ENCODE peak calls at places on chromosomes 2 and 18, in nine cellular contexts. One of them, this sample, is unnamed.

GRCh38 chr18:31376477-31376876 is at the start of gene DSG4:
- DNase-seq in activated CD8-positive, alpha-beta T cell treated with anti-CD3 and anti-CD28 coated beads for 36 hours: no peak
- DNase-seq in stimulated activated CD4-positive, alpha-beta T cell treated with anti-CD3 and anti-CD28 coated beads, Interleukin-15, amount 100 ng/mL, for 48 hours: no peak
- DNase-seq in AG04449: no peak
- DNase-seq in endothelial cell: no peak
- DNase-seq in M059J: no peak
- DNase-seq in stimulated activated naive CD4-positive, alpha-beta T cell: no peak
- DNase-seq in stimulated activated CD8-positive, alpha-beta memory T cell treated with anti-CD3 and anti-CD28 coated beads, Interleukin-4, amount 100 ng/mL, for 1 hour: no peak
- DNase-seq in anterior cingulate cortex: no peak
- DNase-seq in this sample: no peak

GRCh38 chr2:23513245-23513880 is 128.4 kb downstream of the KLHL29 start:
- DNase-seq in activated CD8-positive, alpha-beta T cell treated with anti-CD3 and anti-CD28 coated beads for 36 hours: no peak
- DNase-seq in stimulated activated CD4-positive, alpha-beta T cell treated with anti-CD3 and anti-CD28 coated beads, Interleukin-15, amount 100 ng/mL, for 48 hours: no peak
- DNase-seq in AG04449: no peak
- DNase-seq in endothelial cell: no peak
- DNase-seq in M059J: no peak
- DNase-seq in stimulated activated naive CD4-positive, alpha-beta T cell: no peak
- DNase-seq in stimulated activated CD8-positive, alpha-beta memory T cell treated with anti-CD3 and anti-CD28 coated beads, Interleukin-4, amount 100 ng/mL, for 1 hour: no peak
- DNase-seq in anterior cingulate cortex: no peak
- DNase-seq in this sample: no peak

GRCh38 chr2:147331790-147332419 is 512.9 kb upstream of the ACVR2A start:
- DNase-seq in activated CD8-positive, alpha-beta T cell treated with anti-CD3 and anti-CD28 coated beads for 36 hours: peak; percentile 50
- DNase-seq in stimulated activated CD4-positive, alpha-beta T cell treated with anti-CD3 and anti-CD28 coated beads, Interleukin-15, amount 100 ng/mL, for 48 hours: peak; percentile 42
- DNase-seq in AG04449: no peak
- DNase-seq in endothelial cell: peak; percentile 53
- DNase-seq in M059J: peak; percentile 7
- DNase-seq in stimulated activated naive CD4-positive, alpha-beta T cell: no peak
- DNase-seq in stimulated activated CD8-positive, alpha-beta memory T cell treated with anti-CD3 and anti-CD28 coated beads, Interleukin-4, amount 100 ng/mL, for 1 hour: no peak
- DNase-seq in anterior cingulate cortex: no peak
- DNase-seq in this sample: peak; percentile 47

GRCh38 chr2:27807476-27807875 is 36.0 kb downstream of the MRPL33 start:
- DNase-seq in activated CD8-positive, alpha-beta T cell treated with anti-CD3 and anti-CD28 coated beads for 36 hours: peak; percentile 19
- DNase-seq in stimulated activated CD4-positive, alpha-beta T cell treated with anti-CD3 and anti-CD28 coated beads, Interleukin-15, amount 100 ng/mL, for 48 hours: no peak
- DNase-seq in AG04449: no peak
- DNase-seq in endothelial cell: peak; percentile 44
- DNase-seq in M059J: peak; percentile 74
- DNase-seq in stimulated activated naive CD4-positive, alpha-beta T cell: no peak
- DNase-seq in stimulated activated CD8-positive, alpha-beta memory T cell treated with anti-CD3 and anti-CD28 coated beads, Interleukin-4, amount 100 ng/mL, for 1 hour: no peak
- DNase-seq in anterior cingulate cortex: no peak
- DNase-seq in this sample: no peak

GRCh38 chr2:149451417-149452165 is 121.2 kb downstream of the LYPD6 start:
- DNase-seq in activated CD8-positive, alpha-beta T cell treated with anti-CD3 and anti-CD28 coated beads for 36 hours: no peak
- DNase-seq in stimulated activated CD4-positive, alpha-beta T cell treated with anti-CD3 and anti-CD28 coated beads, Interleukin-15, amount 100 ng/mL, for 48 hours: no peak
- DNase-seq in AG04449: no peak
- DNase-seq in endothelial cell: no peak
- DNase-seq in M059J: no peak
- DNase-seq in stimulated activated naive CD4-positive, alpha-beta T cell: no peak
- DNase-seq in stimulated activated CD8-positive, alpha-beta memory T cell treated with anti-CD3 and anti-CD28 coated beads, Interleukin-4, amount 100 ng/mL, for 1 hour: no peak
- DNase-seq in anterior cingulate cortex: no peak
- DNase-seq in this sample: no peak

GRCh38 chr2:108933691-108934117 is 55.3 kb downstream of the EDAR start:
- DNase-seq in activated CD8-positive, alpha-beta T cell treated with anti-CD3 and anti-CD28 coated beads for 36 hours: no peak
- DNase-seq in stimulated activated CD4-positive, alpha-beta T cell treated with anti-CD3 and anti-CD28 coated beads, Interleukin-15, amount 100 ng/mL, for 48 hours: no peak
- DNase-seq in AG04449: no peak
- DNase-seq in endothelial cell: no peak
- DNase-seq in M059J: no peak
- DNase-seq in stimulated activated naive CD4-positive, alpha-beta T cell: no peak
- DNase-seq in stimulated activated CD8-positive, alpha-beta memory T cell treated with anti-CD3 and anti-CD28 coated beads, Interleukin-4, amount 100 ng/mL, for 1 hour: no peak
- DNase-seq in anterior cingulate cortex: no peak
- DNase-seq in this sample: peak; percentile 77

GRCh38 chr2:219484343-219485200 is 14.1 kb upstream of the GMPPA start:
- DNase-seq in activated CD8-positive, alpha-beta T cell treated with anti-CD3 and anti-CD28 coated beads for 36 hours: no peak
- DNase-seq in stimulated activated CD4-positive, alpha-beta T cell treated with anti-CD3 and anti-CD28 coated beads, Interleukin-15, amount 100 ng/mL, for 48 hours: no peak
- DNase-seq in AG04449: no peak
- DNase-seq in endothelial cell: peak; percentile 26
- DNase-seq in M059J: no peak
- DNase-seq in stimulated activated naive CD4-positive, alpha-beta T cell: no peak
- DNase-seq in stimulated activated CD8-positive, alpha-beta memory T cell treated with anti-CD3 and anti-CD28 coated beads, Interleukin-4, amount 100 ng/mL, for 1 hour: no peak
- DNase-seq in anterior cingulate cortex: no peak
- DNase-seq in this sample: no peak

GRCh38 chr2:235024951-235025773 is 73.3 kb downstream of the SH3BP4 start:
- DNase-seq in activated CD8-positive, alpha-beta T cell treated with anti-CD3 and anti-CD28 coated beads for 36 hours: no peak
- DNase-seq in stimulated activated CD4-positive, alpha-beta T cell treated with anti-CD3 and anti-CD28 coated beads, Interleukin-15, amount 100 ng/mL, for 48 hours: no peak
- DNase-seq in AG04449: no peak
- DNase-seq in endothelial cell: no peak
- DNase-seq in M059J: no peak
- DNase-seq in stimulated activated naive CD4-positive, alpha-beta T cell: no peak
- DNase-seq in stimulated activated CD8-positive, alpha-beta memory T cell treated with anti-CD3 and anti-CD28 coated beads, Interleukin-4, amount 100 ng/mL, for 1 hour: no peak
- DNase-seq in anterior cingulate cortex: peak; percentile 19
- DNase-seq in this sample: no peak

GRCh38 chr2:60295591-60295962 is 257.9 kb downstream of the BCL11A start:
- DNase-seq in activated CD8-positive, alpha-beta T cell treated with anti-CD3 and anti-CD28 coated beads for 36 hours: no peak
- DNase-seq in stimulated activated CD4-positive, alpha-beta T cell treated with anti-CD3 and anti-CD28 coated beads, Interleukin-15, amount 100 ng/mL, for 48 hours: no peak
- DNase-seq in AG04449: no peak
- DNase-seq in endothelial cell: no peak
- DNase-seq in M059J: no peak
- DNase-seq in stimulated activated naive CD4-positive, alpha-beta T cell: no peak
- DNase-seq in stimulated activated CD8-positive, alpha-beta memory T cell treated with anti-CD3 and anti-CD28 coated beads, Interleukin-4, amount 100 ng/mL, for 1 hour: no peak
- DNase-seq in anterior cingulate cortex: no peak
- DNase-seq in this sample: no peak

GRCh38 chr2:102782916-102783315 is 21.1 kb downstream of the TMEM182 start:
- DNase-seq in activated CD8-positive, alpha-beta T cell treated with anti-CD3 and anti-CD28 coated beads for 36 hours: no peak
- DNase-seq in stimulated activated CD4-positive, alpha-beta T cell treated with anti-CD3 and anti-CD28 coated beads, Interleukin-15, amount 100 ng/mL, for 48 hours: no peak
- DNase-seq in AG04449: no peak
- DNase-seq in endothelial cell: no peak
- DNase-seq in M059J: no peak
- DNase-seq in stimulated activated naive CD4-positive, alpha-beta T cell: no peak
- DNase-seq in stimulated activated CD8-positive, alpha-beta memory T cell treated with anti-CD3 and anti-CD28 coated beads, Interleukin-4, amount 100 ng/mL, for 1 hour: no peak
- DNase-seq in anterior cingulate cortex: no peak
- DNase-seq in this sample: no peak

GRCh38 chr2:241892299-241893137 is 23.0 kb downstream of the RTP5 start:
- DNase-seq in activated CD8-positive, alpha-beta T cell treated with anti-CD3 and anti-CD28 coated beads for 36 hours: no peak
- DNase-seq in stimulated activated CD4-positive, alpha-beta T cell treated with anti-CD3 and anti-CD28 coated beads, Interleukin-15, amount 100 ng/mL, for 48 hours: no peak
- DNase-seq in AG04449: no peak
- DNase-seq in endothelial cell: no peak
- DNase-seq in M059J: no peak
- DNase-seq in stimulated activated naive CD4-positive, alpha-beta T cell: no peak
- DNase-seq in stimulated activated CD8-positive, alpha-beta memory T cell treated with anti-CD3 and anti-CD28 coated beads, Interleukin-4, amount 100 ng/mL, for 1 hour: no peak
- DNase-seq in anterior cingulate cortex: no peak
- DNase-seq in this sample: no peak

GRCh38 chr18:10304853-10305252 is 149.6 kb upstream of the APCDD1 start:
- DNase-seq in activated CD8-positive, alpha-beta T cell treated with anti-CD3 and anti-CD28 coated beads for 36 hours: no peak
- DNase-seq in stimulated activated CD4-positive, alpha-beta T cell treated with anti-CD3 and anti-CD28 coated beads, Interleukin-15, amount 100 ng/mL, for 48 hours: no peak
- DNase-seq in AG04449: no peak
- DNase-seq in endothelial cell: no peak
- DNase-seq in M059J: peak; percentile 46
- DNase-seq in stimulated activated naive CD4-positive, alpha-beta T cell: no peak
- DNase-seq in stimulated activated CD8-positive, alpha-beta memory T cell treated with anti-CD3 and anti-CD28 coated beads, Interleukin-4, amount 100 ng/mL, for 1 hour: no peak
- DNase-seq in anterior cingulate cortex: no peak
- DNase-seq in this sample: no peak

GRCh38 chr2:191051177-191051576 is 37.2 kb upstream of the STAT1 start:
- DNase-seq in activated CD8-positive, alpha-beta T cell treated with anti-CD3 and anti-CD28 coated beads for 36 hours: peak; percentile 31
- DNase-seq in stimulated activated CD4-positive, alpha-beta T cell treated with anti-CD3 and anti-CD28 coated beads, Interleukin-15, amount 100 ng/mL, for 48 hours: no peak
- DNase-seq in AG04449: no peak
- DNase-seq in endothelial cell: no peak
- DNase-seq in M059J: no peak
- DNase-seq in stimulated activated naive CD4-positive, alpha-beta T cell: no peak
- DNase-seq in stimulated activated CD8-positive, alpha-beta memory T cell treated with anti-CD3 and anti-CD28 coated beads, Interleukin-4, amount 100 ng/mL, for 1 hour: no peak
- DNase-seq in anterior cingulate cortex: no peak
- DNase-seq in this sample: no peak

GRCh38 chr2:206983156-206983875 is 44.0 kb downstream of the CPO start:
- DNase-seq in activated CD8-positive, alpha-beta T cell treated with anti-CD3 and anti-CD28 coated beads for 36 hours: no peak
- DNase-seq in stimulated activated CD4-positive, alpha-beta T cell treated with anti-CD3 and anti-CD28 coated beads, Interleukin-15, amount 100 ng/mL, for 48 hours: no peak
- DNase-seq in AG04449: no peak
- DNase-seq in endothelial cell: no peak
- DNase-seq in M059J: peak; percentile 78
- DNase-seq in stimulated activated naive CD4-positive, alpha-beta T cell: no peak
- DNase-seq in stimulated activated CD8-positive, alpha-beta memory T cell treated with anti-CD3 and anti-CD28 coated beads, Interleukin-4, amount 100 ng/mL, for 1 hour: no peak
- DNase-seq in anterior cingulate cortex: no peak
- DNase-seq in this sample: no peak

GRCh38 chr18:2920546-2921343 is 73.9 kb downstream of the EMILIN2 start:
- DNase-seq in activated CD8-positive, alpha-beta T cell treated with anti-CD3 and anti-CD28 coated beads for 36 hours: no peak
- DNase-seq in stimulated activated CD4-positive, alpha-beta T cell treated with anti-CD3 and anti-CD28 coated beads, Interleukin-15, amount 100 ng/mL, for 48 hours: no peak
- DNase-seq in AG04449: no peak
- DNase-seq in endothelial cell: no peak
- DNase-seq in M059J: no peak
- DNase-seq in stimulated activated naive CD4-positive, alpha-beta T cell: no peak
- DNase-seq in stimulated activated CD8-positive, alpha-beta memory T cell treated with anti-CD3 and anti-CD28 coated beads, Interleukin-4, amount 100 ng/mL, for 1 hour: no peak
- DNase-seq in anterior cingulate cortex: no peak
- DNase-seq in this sample: no peak

GRCh38 chr2:24269270-24269669 is 91.1 kb downstream of the ITSN2 start:
- DNase-seq in activated CD8-positive, alpha-beta T cell treated with anti-CD3 and anti-CD28 coated beads for 36 hours: no peak
- DNase-seq in stimulated activated CD4-positive, alpha-beta T cell treated with anti-CD3 and anti-CD28 coated beads, Interleukin-15, amount 100 ng/mL, for 48 hours: no peak
- DNase-seq in AG04449: no peak
- DNase-seq in endothelial cell: no peak
- DNase-seq in M059J: peak; percentile 37
- DNase-seq in stimulated activated naive CD4-positive, alpha-beta T cell: no peak
- DNase-seq in stimulated activated CD8-positive, alpha-beta memory T cell treated with anti-CD3 and anti-CD28 coated beads, Interleukin-4, amount 100 ng/mL, for 1 hour: no peak
- DNase-seq in anterior cingulate cortex: no peak
- DNase-seq in this sample: no peak

GRCh38 chr18:12239426-12239825 is 14.7 kb upstream of the CIDEA start:
- DNase-seq in activated CD8-positive, alpha-beta T cell treated with anti-CD3 and anti-CD28 coated beads for 36 hours: no peak
- DNase-seq in stimulated activated CD4-positive, alpha-beta T cell treated with anti-CD3 and anti-CD28 coated beads, Interleukin-15, amount 100 ng/mL, for 48 hours: no peak
- DNase-seq in AG04449: no peak
- DNase-seq in endothelial cell: no peak
- DNase-seq in M059J: peak; percentile 31
- DNase-seq in stimulated activated naive CD4-positive, alpha-beta T cell: no peak
- DNase-seq in stimulated activated CD8-positive, alpha-beta memory T cell treated with anti-CD3 and anti-CD28 coated beads, Interleukin-4, amount 100 ng/mL, for 1 hour: no peak
- DNase-seq in anterior cingulate cortex: no peak
- DNase-seq in this sample: no peak

GRCh38 chr2:49240608-49241007 is 86.3 kb upstream of the FSHR start:
- DNase-seq in activated CD8-positive, alpha-beta T cell treated with anti-CD3 and anti-CD28 coated beads for 36 hours: no peak
- DNase-seq in stimulated activated CD4-positive, alpha-beta T cell treated with anti-CD3 and anti-CD28 coated beads, Interleukin-15, amount 100 ng/mL, for 48 hours: no peak
- DNase-seq in AG04449: no peak
- DNase-seq in endothelial cell: no peak
- DNase-seq in M059J: peak; percentile 25
- DNase-seq in stimulated activated naive CD4-positive, alpha-beta T cell: no peak
- DNase-seq in stimulated activated CD8-positive, alpha-beta memory T cell treated with anti-CD3 and anti-CD28 coated beads, Interleukin-4, amount 100 ng/mL, for 1 hour: no peak
- DNase-seq in anterior cingulate cortex: no peak
- DNase-seq in this sample: no peak

GRCh38 chr18:39770399-39770798 is 2184.6 kb upstream of the PIK3C3 start:
- DNase-seq in activated CD8-positive, alpha-beta T cell treated with anti-CD3 and anti-CD28 coated beads for 36 hours: no peak
- DNase-seq in stimulated activated CD4-positive, alpha-beta T cell treated with anti-CD3 and anti-CD28 coated beads, Interleukin-15, amount 100 ng/mL, for 48 hours: no peak
- DNase-seq in AG04449: no peak
- DNase-seq in endothelial cell: no peak
- DNase-seq in M059J: no peak
- DNase-seq in stimulated activated naive CD4-positive, alpha-beta T cell: no peak
- DNase-seq in stimulated activated CD8-positive, alpha-beta memory T cell treated with anti-CD3 and anti-CD28 coated beads, Interleukin-4, amount 100 ng/mL, for 1 hour: no peak
- DNase-seq in anterior cingulate cortex: no peak
- DNase-seq in this sample: no peak

GRCh38 chr2:199973703-199974102 is 18.3 kb downstream of the MAIP1 start:
- DNase-seq in activated CD8-positive, alpha-beta T cell treated with anti-CD3 and anti-CD28 coated beads for 36 hours: no peak
- DNase-seq in stimulated activated CD4-positive, alpha-beta T cell treated with anti-CD3 and anti-CD28 coated beads, Interleukin-15, amount 100 ng/mL, for 48 hours: no peak
- DNase-seq in AG04449: peak; percentile 14
- DNase-seq in endothelial cell: no peak
- DNase-seq in M059J: peak; percentile 31
- DNase-seq in stimulated activated naive CD4-positive, alpha-beta T cell: no peak
- DNase-seq in stimulated activated CD8-positive, alpha-beta memory T cell treated with anti-CD3 and anti-CD28 coated beads, Interleukin-4, amount 100 ng/mL, for 1 hour: no peak
- DNase-seq in anterior cingulate cortex: no peak
- DNase-seq in this sample: peak; percentile 52